ENCODE peak calls at places on chromosomes 13 and 19, in four cellular contexts. Q, I, D and O are unnamed samples.

GRCh38 chr13:37905736-37906135 is 36.2 kb upstream of the TRPC4 start:
- DNase-seq in Q (no peak), I (no peak), D (no peak), O (no peak)

GRCh38 chr13:34308725-34309124 is 490.8 kb downstream of the RFC3 start:
- DNase-seq in Q (no peak), I (no peak), D (no peak), O (no peak)

GRCh38 chr13:42190529-42190928 is 81.4 kb upstream of the AKAP11 start:
- DNase-seq in Q (no peak), I (no peak), D (no peak), O (no peak)

GRCh38 chr13:44972956-44973581 is 16.2 kb downstream of the NUFIP1 start:
- DNase-seq in Q (no peak), I (peak), D (no peak), O (peak)

GRCh38 chr19:48614436-48615144 is at the start of gene FAM83E:
- DNase-seq in Q (peak), I (no peak), D (peak), O (no peak)

GRCh38 chr19:14003279-14004051 is 2.7 kb downstream of the RFX1 start:
- DNase-seq in Q (no peak), I (no peak), D (no peak), O (no peak)

GRCh38 chr13:109680288-109680687 is 106.1 kb downstream of the IRS2 start:
- DNase-seq in Q (no peak), I (no peak), D (no peak), O (no peak)

GRCh38 chr13:25847145-25847544 is 204.7 kb downstream of the SHISA2 start:
- DNase-seq in Q (no peak), I (no peak), D (no peak), O (no peak)

GRCh38 chr19:33259532-33259931 is 33.9 kb upstream of the SLC7A10 start:
- DNase-seq in Q (no peak), I (no peak), D (no peak), O (no peak)

GRCh38 chr19:55698256-55698655 is 23.2 kb downstream of the EPN1 start:
- DNase-seq in Q (no peak), I (no peak), D (no peak), O (no peak)

GRCh38 chr19:48798937-48799336 is 11.9 kb downstream of the BCAT2 start:
- DNase-seq in Q (peak), I (no peak), D (peak), O (no peak)

GRCh38 chr13:102309110-102309509 is 92.7 kb downstream of the FGF14 start:
- DNase-seq in Q (no peak), I (no peak), D (no peak), O (no peak)

GRCh38 chr13:44140146-44140545 is 233.5 kb upstream of the SERP2 start:
- DNase-seq in Q (peak), I (peak), D (peak), O (no peak)

GRCh38 chr13:38325426-38325825 is 24.2 kb upstream of the UFM1 start:
- DNase-seq in Q (no peak), I (no peak), D (no peak), O (no peak)

GRCh38 chr13:77509221-77509620 is 26.3 kb upstream of the SCEL start:
- DNase-seq in Q (no peak), I (no peak), D (no peak), O (no peak)

GRCh38 chr13:79935121-79935520 is 405.8 kb downstream of the SPRY2 start:
- DNase-seq in Q (no peak), I (no peak), D (no peak), O (no peak)

GRCh38 chr19:44644391-44645016 is 794 bp downstream of the PVR start:
- DNase-seq in Q (peak), I (peak), D (peak), O (no peak)

GRCh38 chr13:32121316-32121715 is 89.7 kb downstream of the FRY start:
- DNase-seq in Q (no peak), I (no peak), D (no peak), O (no peak)

GRCh38 chr19:16860118-16860517 is 28.7 kb upstream of the F2RL3 start:
- DNase-seq in Q (no peak), I (no peak), D (no peak), O (no peak)

GRCh38 chr13:67229438-67230242 is 496 bp downstream of the PCDH9 start:
- DNase-seq in Q (no peak), I (no peak), D (no peak), O (no peak)

GRCh38 chr13:23453132-23453531 is 19.6 kb upstream of the SACS start:
- DNase-seq in Q (no peak), I (no peak), D (peak), O (no peak)

GRCh38 chr13:36850790-36851438 is 31.9 kb downstream of the RFXAP start:
- DNase-seq in Q (peak), I (peak), D (peak), O (no peak)

GRCh38 chr13:46389457-46389856 is 2.4 kb upstream of the RUBCNL start:
- DNase-seq in Q (no peak), I (no peak), D (no peak), O (no peak)

GRCh38 chr13:96677029-96677428 is 317.2 kb downstream of the OXGR1 start:
- DNase-seq in Q (no peak), I (no peak), D (no peak), O (no peak)

GRCh38 chr13:108785844-108786243 is 156.4 kb downstream of the MYO16 start:
- DNase-seq in Q (no peak), I (no peak), D (no peak), O (no peak)

GRCh38 chr19:30664358-30665058 is 292.3 kb downstream of the ZNF536 start:
- DNase-seq in Q (peak), I (peak), D (no peak), O (no peak)

GRCh38 chr19:12617646-12618045 is 6.9 kb downstream of the ZNF791 start:
- DNase-seq in Q (no peak), I (no peak), D (no peak), O (no peak)

GRCh38 chr13:39641645-39642044 is 13.8 kb upstream of the COG6 start:
- DNase-seq in Q (no peak), I (no peak), D (no peak), O (no peak)

GRCh38 chr19:40803170-40803856 is 4.3 kb downstream of the EGLN2 start:
- DNase-seq in Q (no peak), I (no peak), D (no peak), O (no peak)

GRCh38 chr19:18312021-18312534 is 10.8 kb downstream of the LSM4 start:
- DNase-seq in Q (no peak), I (no peak), D (no peak), O (no peak)

GRCh38 chr19:47512183-47512947 is 2.5 kb downstream of the NAPA start:
- DNase-seq in Q (no peak), I (peak), D (no peak), O (no peak)

GRCh38 chr19:43623889-43624670 is 4.7 kb upstream of the ZNF428 start:
- DNase-seq in Q (peak), I (no peak), D (peak), O (peak)

GRCh38 chr19:43624933-43625332 is 5.5 kb upstream of the ZNF428 start:
- DNase-seq in Q (peak), I (no peak), D (peak), O (peak)

GRCh38 chr19:43626838-43627237 is 7.4 kb upstream of the ZNF428 start:
- DNase-seq in Q (no peak), I (no peak), D (no peak), O (no peak)

GRCh38 chr19:43628646-43629326 is 9.4 kb upstream of the ZNF428 start:
- DNase-seq in Q (no peak), I (no peak), D (no peak), O (no peak)

GRCh38 chr19:43625918-43626579 is 6.6 kb upstream of the ZNF428 start:
- DNase-seq in Q (peak), I (no peak), D (peak), O (no peak)
- TF ChIP-seq ATF3 in Q (no peak), I (no peak), D (no peak), O (no peak)

GRCh38 chr13:94431569-94431968 is 47.9 kb downstream of the DCT start:
- DNase-seq in Q (no peak), I (no peak), D (no peak), O (no peak)

GRCh38 chr13:94433055-94433947 is 46.2 kb downstream of the DCT start:
- DNase-seq in Q (peak), I (peak), D (peak), O (no peak)

GRCh38 chr13:94431987-94432386 is 47.5 kb downstream of the DCT start:
- DNase-seq in Q (no peak), I (no peak), D (no peak), O (no peak)

GRCh38 chr13:94435604-94436226 is 43.8 kb downstream of the DCT start:
- DNase-seq in Q (no peak), I (peak), D (no peak), O (peak)
- TF ChIP-seq ATF3 in Q (no peak), I (no peak), D (no peak), O (no peak)

GRCh38 chr13:21010621-21011020 is 50.8 kb downstream of the LATS2 start:
- DNase-seq in Q (no peak), I (peak), D (no peak), O (no peak)
- TF ChIP-seq ATF3 in Q (no peak), I (no peak), D (no peak), O (no peak)

GRCh38 chr13:30847697-30848307 is 58.3 kb upstream of the MEDAG start:
- DNase-seq in Q (no peak), I (no peak), D (no peak), O (no peak)

GRCh38 chr13:30844548-30845296 is 61.3 kb upstream of the MEDAG start:
- DNase-seq in Q (no peak), I (no peak), D (no peak), O (no peak)

GRCh38 chr13:30846844-30847243 is 59.2 kb upstream of the MEDAG start:
- DNase-seq in Q (no peak), I (peak), D (no peak), O (no peak)

GRCh38 chr13:30845297-30846214 is 60.5 kb upstream of the MEDAG start:
- DNase-seq in Q (no peak), I (peak), D (no peak), O (no peak)

GRCh38 chr13:30846311-30846710 is 59.8 kb upstream of the MEDAG start:
- DNase-seq in Q (no peak), I (no peak), D (no peak), O (no peak)
- TF ChIP-seq ATF3 in Q (no peak), I (no peak), D (no peak), O (no peak)